ENCODE peak calls at places on chromosomes 16 and 17, in six cellular contexts. B is HTR-8/SVneo, S is EL, C is pulmonary artery endothelial cell, N is thoracic aorta, Y is GM12864. L is an unnamed sample.

GRCh38 chr17:72270530-72270929 is 149.7 kb downstream of the SOX9 start:
- DNase-seq in Y (no peak), N (no peak), C (no peak), S (peak), B (peak), L (peak)

GRCh38 chr16:27235938-27236245 is 32.6 kb downstream of the KDM8 start:
- DNase-seq in B (no peak), Y (no peak), S (no peak), N (no peak), C (no peak), L (no peak)

GRCh38 chr16:22789281-22789945 is 24.5 kb upstream of the HS3ST2 start:
- DNase-seq in B (no peak), N (no peak), Y (no peak), C (no peak), S (peak), L (no peak)

GRCh38 chr17:38920374-38921291 is 4.8 kb upstream of the LASP1NB start:
- DNase-seq in N (no peak), C (no peak), Y (no peak), B (no peak), S (no peak), L (no peak)

GRCh38 chr17:2179615-2180295 is 123.8 kb downstream of the SMG6 start:
- DNase-seq in N (peak), B (peak), C (peak), S (peak), Y (no peak), L (peak)

GRCh38 chr16:65888201-65888600 is 478.3 kb upstream of the CDH5 start:
- DNase-seq in B (no peak), N (no peak), Y (no peak), C (no peak), S (no peak), L (no peak)

GRCh38 chr17:64448665-64449512 is at the start of gene MILR1:
- DNase-seq in C (peak), Y (peak), B (peak), S (peak), N (no peak), L (peak)

GRCh38 chr16:35626051-35626450 is 2166.6 kb downstream of the TP53TG3F start:
- DNase-seq in S (no peak), B (no peak), N (no peak), Y (no peak), C (no peak), L (no peak)

GRCh38 chr17:77228224-77229215 is 87.8 kb downstream of the SEC14L1 start:
- DNase-seq in B (no peak), Y (no peak), S (no peak), N (no peak), C (no peak), L (no peak)

GRCh38 chr16:89368604-89369249 is 121.6 kb downstream of the ANKRD11 start:
- DNase-seq in C (no peak), S (no peak), B (no peak), N (no peak), Y (no peak), L (no peak)

GRCh38 chr17:172401-172800 is 9.0 kb downstream of the DOC2B start:
- DNase-seq in Y (no peak), N (no peak), C (no peak), B (no peak), S (no peak), L (no peak)

GRCh38 chr17:39800540-39800939 is 62.8 kb downstream of the GRB7 start:
- DNase-seq in N (no peak), B (no peak), C (no peak), S (no peak), Y (peak), L (no peak)

GRCh38 chr17:50661795-50662391 is 27.2 kb downstream of the ABCC3 start:
- DNase-seq in N (peak), Y (no peak), B (peak), S (peak), C (peak), L (no peak)

GRCh38 chr17:31388770-31389672 is 2.5 kb upstream of the RAB11FIP4 start:
- DNase-seq in S (peak), N (no peak), Y (no peak), B (peak), C (no peak), L (no peak)

GRCh38 chr17:79925242-79925957 is 86.2 kb upstream of the CBX4 start:
- DNase-seq in S (peak), N (no peak), B (no peak), C (no peak), Y (no peak), L (no peak)

GRCh38 chr17:32927724-32928526 is at the start of gene TMEM98:
- DNase-seq in N (no peak), B (no peak), C (no peak), S (peak), Y (no peak), L (no peak)

GRCh38 chr16:1560866-1561265 is 27.4 kb downstream of the TMEM204 start:
- DNase-seq in Y (no peak), S (no peak), N (no peak), C (no peak), B (no peak), L (no peak)

GRCh38 chr17:66564992-66565465 is 262.6 kb downstream of the PRKCA start:
- DNase-seq in C (no peak), B (no peak), S (peak), N (no peak), Y (no peak), L (peak)

GRCh38 chr17:58388302-58389190 is 28.8 kb downstream of the RNF43 start:
- DNase-seq in S (no peak), Y (no peak), B (no peak), C (no peak), N (no peak), L (no peak)

GRCh38 chr16:87470332-87470731 is 22.5 kb downstream of the ZCCHC14 start:
- DNase-seq in C (no peak), Y (no peak), N (no peak), B (no peak), S (no peak), L (no peak)

GRCh38 chr16:85090873-85091521 is 21.3 kb downstream of the CIBAR2 start:
- DNase-seq in S (no peak), C (no peak), N (no peak), Y (no peak), B (no peak), L (no peak)

GRCh38 chr17:75645501-75645888 is 12.3 kb downstream of the SMIM5 start:
- DNase-seq in Y (no peak), N (no peak), S (no peak), B (peak), C (peak), L (no peak)

GRCh38 chr17:59427996-59428395 is 96.5 kb downstream of the YPEL2 start:
- DNase-seq in S (peak), B (no peak), Y (no peak), N (no peak), C (peak), L (no peak)

GRCh38 chr17:4235372-4236279 is 28.2 kb downstream of the ANKFY1 start:
- DNase-seq in S (peak), Y (no peak), B (no peak), N (no peak), C (no peak), L (no peak)

GRCh38 chr16:55559233-55559632 is 7.3 kb upstream of the CAPNS2 start:
- DNase-seq in C (peak), Y (no peak), S (no peak), B (no peak), N (no peak), L (no peak)

GRCh38 chr16:13935408-13935807 is 15.5 kb downstream of the ERCC4 start:
- DNase-seq in B (no peak), C (no peak), S (no peak), Y (no peak), N (no peak), L (no peak)

GRCh38 chr16:3149193-3149530 is 14.3 kb downstream of the ZNF213 start:
- DNase-seq in B (no peak), N (no peak), C (no peak), S (no peak), Y (no peak), L (no peak)

GRCh38 chr16:22397459-22397858 is 23.0 kb upstream of the CDR2 start:
- DNase-seq in Y (no peak), B (peak), S (peak), C (no peak), N (no peak), L (no peak)

GRCh38 chr17:4944163-4944553 is 4.1 kb downstream of the RNF167 start:
- DNase-seq in S (no peak), N (no peak), C (no peak), B (no peak), Y (no peak), L (no peak)

GRCh38 chr17:3667366-3668278 is 756 bp downstream of the TAX1BP3 start:
- DNase-seq in B (peak), C (peak), S (peak), Y (no peak), N (peak), L (peak)

GRCh38 chr17:67434061-67434525 is 57.0 kb downstream of the PITPNC1 start:
- DNase-seq in Y (no peak), B (no peak), C (no peak), N (no peak), S (no peak), L (no peak)

GRCh38 chr16:672851-673250 is 2.6 kb upstream of the RHBDL1 start:
- DNase-seq in S (no peak), Y (no peak), B (no peak), N (no peak), C (no peak), L (no peak)

GRCh38 chr16:86531193-86531550 is 20.8 kb downstream of the FOXF1 start:
- DNase-seq in Y (no peak), N (no peak), C (no peak), S (no peak), B (no peak), L (no peak)

GRCh38 chr17:27540300-27541105 is 84.3 kb downstream of the KSR1 start:
- DNase-seq in B (peak), N (peak), C (no peak), Y (no peak), S (peak), L (peak)

GRCh38 chr16:9033125-9033830 is 58.2 kb upstream of the HAPSTR1 start:
- DNase-seq in B (peak), N (no peak), Y (no peak), S (peak), C (no peak), L (no peak)

GRCh38 chr16:67856927-67857546 is 9.5 kb upstream of the CENPT start:
- DNase-seq in B (no peak), S (no peak), C (no peak), N (no peak), Y (no peak), L (no peak)

L was measured in smooth muscle cell of the brain vasculature.